ENCODE peak calls at places on chromosomes 5 and 9, in six cellular contexts. I is stimulated activated CD4-positive, alpha-beta T cell treated with anti-CD3 and anti-CD28 coated beads, Interleukin-1b, Interleukin-23, amount 100 ng/mL, for 48 hours; Q is A172; N is GM23338; O is stimulated activated CD8-positive, alpha-beta memory T cell treated with anti-CD3 and anti-CD28 coated beads, Interleukin-2, amount 100 ng/mL, for 48 hours; S is HuH-7.5. G is an unnamed sample.
A peak's percentile ranks its signal among the peaks of the same experiment; 100 is the strongest.

GRCh38 chr5:75037106-75037505 is 15.3 kb downstream of the GCNT4 start:
- DNase-seq in Q (peak; percentile 72), O (peak; percentile 21), I (peak; percentile 57), S (peak; percentile 13), N (no peak), G (peak; percentile 61)

GRCh38 chr9:82790868-82791267 is 272.1 kb downstream of the RASEF start:
- DNase-seq in S (no peak), I (no peak), O (no peak), Q (no peak), N (no peak), G (no peak)

GRCh38 chr5:119694284-119694683 is 64.9 kb downstream of the FAM170A start:
- DNase-seq in Q (no peak), I (no peak), O (no peak), N (no peak), S (no peak), G (no peak)

GRCh38 chr5:122126177-122126701 is 3.1 kb upstream of the ZNF474 start:
- DNase-seq in I (no peak), O (no peak), N (peak; percentile 13), S (no peak), Q (peak; percentile 9), G (no peak)

GRCh38 chr5:135230326-135230925 is 168.6 kb downstream of the MACROH2A1 start:
- DNase-seq in N (no peak), O (no peak), I (no peak), S (no peak), Q (no peak), G (no peak)

GRCh38 chr5:127947886-127948285 is 135.7 kb upstream of the SLC12A2 start:
- DNase-seq in N (no peak), Q (no peak), S (no peak), I (no peak), O (no peak), G (no peak)

GRCh38 chr5:129966071-129966470 is 61.8 kb downstream of the CHSY3 start:
- DNase-seq in O (no peak), Q (no peak), N (no peak), S (no peak), I (no peak), G (no peak)

GRCh38 chr5:95826949-95827595 is 4.5 kb upstream of the GLRX start:
- DNase-seq in Q (no peak), S (no peak), I (no peak), O (no peak), N (no peak), G (no peak)

GRCh38 chr5:135456238-135457099 is 4.3 kb upstream of the TIFAB start:
- DNase-seq in S (no peak), O (no peak), N (no peak), Q (peak; percentile 83), I (no peak), G (no peak)

GRCh38 chr5:178310130-178310865 is 77.7 kb upstream of the PHYKPL start:
- DNase-seq in O (no peak), S (no peak), I (no peak), N (no peak), Q (no peak), G (no peak)

GRCh38 chr5:51651476-51651875 is 268.2 kb downstream of the ISL1 start:
- DNase-seq in N (no peak), S (no peak), I (no peak), O (no peak), Q (no peak), G (no peak)

GRCh38 chr5:122999947-123000563 is 36.5 kb downstream of the PPIC start:
- DNase-seq in Q (peak; percentile 13), N (peak; percentile 93), O (peak; percentile 3), I (peak; percentile 8), S (peak; percentile 26), G (peak; percentile 71)

GRCh38 chr5:73853091-73853490 is 227.1 kb downstream of the ARHGEF28 start:
- DNase-seq in S (no peak), N (no peak), I (no peak), O (no peak), Q (no peak), G (no peak)

GRCh38 chr5:65927497-65928340 is 1.3 kb downstream of the ERBIN start:
- DNase-seq in O (no peak), N (peak; percentile 48), Q (peak; percentile 71), S (peak; percentile 37), I (peak; percentile 15), G (peak; percentile 22)

GRCh38 chr5:169876376-169876775 is 103.9 kb downstream of the INSYN2B start:
- DNase-seq in S (no peak), N (no peak), O (no peak), I (no peak), Q (no peak), G (no peak)

GRCh38 chr9:77575785-77576184 is 72.3 kb downstream of the GNA14 start:
- DNase-seq in I (no peak), Q (peak; percentile 50), S (no peak), N (peak; percentile 77), O (no peak), G (peak; percentile 71)

GRCh38 chr5:139569276-139569955 is 8.3 kb downstream of the UBE2D2 start:
- DNase-seq in O (no peak), I (no peak), S (no peak), Q (no peak), N (no peak), G (no peak)

GRCh38 chr9:121324755-121325154 is 45.3 kb downstream of the STOM start:
- DNase-seq in S (no peak), I (no peak), N (no peak), Q (no peak), O (no peak), G (no peak)

GRCh38 chr9:97411789-97412627 is at the start of gene TDRD7:
- DNase-seq in S (peak; percentile 79), N (peak; percentile 72), O (peak; percentile 85), I (peak; percentile 85), Q (peak; percentile 71), G (peak; percentile 93)

GRCh38 chr5:84618262-84618661 is 233.6 kb upstream of the EDIL3 start:
- DNase-seq in N (no peak), S (no peak), O (no peak), I (no peak), Q (no peak), G (no peak)